ENCODE peak calls at places on chromosome X, in seven cellular contexts. X is breast epithelium, O is stomach, T is sigmoid colon, P is uterus, K is ovary, R is A549. J is an unnamed sample.

GRCh38 chrX:110341189-110342035 is 17.2 kb upstream of the RTL9 start:
- DNase-seq in O (no peak), K (no peak), R (no peak), T (no peak), P (no peak), X (no peak), J (peak)

GRCh38 chrX:148501121-148502066 is 977 bp downstream of the AFF2 start:
- DNase-seq in R (peak), T (no peak), X (no peak), K (peak), O (no peak), P (no peak), J (peak)

GRCh38 chrX:41827886-41828285 is 95.5 kb downstream of the CASK start:
- DNase-seq in X (no peak), P (no peak), O (no peak), R (no peak), T (no peak), K (no peak), J (no peak)

GRCh38 chrX:10685923-10686595 is 65.7 kb upstream of the MID1 start:
- DNase-seq in T (no peak), K (no peak), R (no peak), X (no peak), O (no peak), P (no peak), J (no peak)

GRCh38 chrX:15678339-15678738 is 13.7 kb upstream of the CLTRN start:
- DNase-seq in K (no peak), O (no peak), X (no peak), P (no peak), T (no peak), R (no peak), J (no peak)

GRCh38 chrX:72123471-72124185 is 8.1 kb downstream of the RTL5 start:
- DNase-seq in P (peak), R (no peak), X (peak), K (no peak), O (no peak), T (peak), J (peak)

GRCh38 chrX:37993857-37994619 is 12.3 kb upstream of the SYTL5 start:
- DNase-seq in O (peak), P (no peak), R (no peak), X (no peak), T (no peak), K (no peak), J (peak)

GRCh38 chrX:137212078-137212632 is 178.4 kb upstream of the GPR101 start:
- DNase-seq in X (no peak), R (no peak), T (no peak), P (no peak), O (no peak), K (no peak), J (no peak)

GRCh38 chrX:71976753-71977152 is 66.1 kb downstream of the NHSL2 start:
- DNase-seq in K (no peak), O (no peak), R (no peak), X (no peak), T (no peak), P (no peak), J (no peak)

GRCh38 chrX:253451-254297 is 27.5 kb upstream of the PLCXD1 start:
- DNase-seq in R (no peak), P (no peak), X (no peak), O (peak), T (peak), K (no peak), J (no peak)

GRCh38 chrX:140608111-140608510 is 101.4 kb upstream of the LINC00632 start:
- DNase-seq in R (no peak), P (no peak), K (no peak), X (no peak), O (no peak), T (no peak), J (no peak)

GRCh38 chrX:15564981-15565579 is 35.7 kb downstream of the ACE2 start:
- DNase-seq in K (peak), X (peak), P (peak), R (peak), O (peak), T (peak), J (peak)

GRCh38 chrX:151100796-151101195 is 75.6 kb upstream of the GPR50 start:
- DNase-seq in K (no peak), R (no peak), O (no peak), X (no peak), T (no peak), P (no peak), J (peak)
- TF ChIP-seq POLR2A in K (no peak), R (no peak), O (no peak), X (no peak), T (no peak), P (no peak), J (no peak)

GRCh38 chrX:40177489-40177888 is 79.7 kb upstream of the BCOR start:
- DNase-seq in R (no peak), P (no peak), X (no peak), K (no peak), O (no peak), T (no peak), J (no peak)

GRCh38 chrX:40176979-40177430 is 79.2 kb upstream of the BCOR start:
- DNase-seq in O (no peak), P (no peak), T (no peak), X (no peak), K (peak), R (no peak), J (peak)

GRCh38 chrX:40174594-40175415 is 77.0 kb upstream of the BCOR start:
- DNase-seq in R (no peak), P (peak), T (peak), O (peak), K (peak), X (no peak), J (peak)

GRCh38 chrX:40175416-40176255 is 77.9 kb upstream of the BCOR start:
- DNase-seq in X (no peak), K (peak), R (peak), T (peak), O (peak), P (peak), J (peak)

GRCh38 chrX:40176256-40176978 is 78.7 kb upstream of the BCOR start:
- DNase-seq in T (peak), P (peak), X (no peak), K (peak), O (peak), R (peak), J (peak)
- TF ChIP-seq POLR2A in T (no peak), P (peak), X (no peak), K (peak), O (no peak), R (no peak), J (peak)

DNA sequence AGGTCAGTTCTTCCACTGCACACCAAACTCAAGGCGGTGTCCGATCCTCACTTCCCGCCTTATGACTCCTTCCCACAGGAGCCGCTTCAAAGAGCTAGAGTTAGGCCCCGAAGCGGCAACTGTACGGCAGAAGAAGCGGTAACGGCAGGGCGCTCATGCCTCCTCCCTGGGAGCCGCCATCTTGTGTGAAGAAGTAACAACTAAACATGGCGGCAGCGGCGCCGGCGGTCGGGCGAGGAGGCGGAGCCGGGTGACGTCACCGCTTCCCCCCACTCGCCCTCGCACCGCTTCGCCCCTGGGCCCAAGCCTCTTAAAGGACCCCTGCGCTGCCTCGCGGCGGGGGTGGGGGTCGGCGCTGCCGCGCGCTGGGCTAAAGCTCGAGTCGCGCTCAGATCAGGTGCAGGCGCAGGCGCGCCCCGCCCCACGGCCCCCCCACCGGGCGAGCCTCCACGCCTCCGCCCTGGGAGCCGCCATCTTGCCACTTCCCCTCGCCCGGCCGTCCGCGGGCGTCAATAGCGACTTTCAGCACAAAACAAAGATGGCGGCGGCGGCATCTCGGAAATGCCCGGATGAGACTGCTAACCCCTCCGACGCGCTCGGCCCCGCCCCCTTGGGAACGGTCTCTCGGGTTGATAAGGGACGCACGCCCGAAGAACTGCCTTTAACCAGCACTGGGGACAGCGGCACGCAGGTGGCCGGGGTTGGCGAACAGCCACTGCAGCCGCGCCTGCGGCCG is at the start of gene HCFC1:
- DNase-seq in K (peak), X (peak), T (peak), O (peak), R (peak), P (peak), J (peak)
- TF ChIP-seq POLR2A in K (peak), X (peak), T (peak), O (no peak), R (peak), P (peak), J (peak)

DNA sequence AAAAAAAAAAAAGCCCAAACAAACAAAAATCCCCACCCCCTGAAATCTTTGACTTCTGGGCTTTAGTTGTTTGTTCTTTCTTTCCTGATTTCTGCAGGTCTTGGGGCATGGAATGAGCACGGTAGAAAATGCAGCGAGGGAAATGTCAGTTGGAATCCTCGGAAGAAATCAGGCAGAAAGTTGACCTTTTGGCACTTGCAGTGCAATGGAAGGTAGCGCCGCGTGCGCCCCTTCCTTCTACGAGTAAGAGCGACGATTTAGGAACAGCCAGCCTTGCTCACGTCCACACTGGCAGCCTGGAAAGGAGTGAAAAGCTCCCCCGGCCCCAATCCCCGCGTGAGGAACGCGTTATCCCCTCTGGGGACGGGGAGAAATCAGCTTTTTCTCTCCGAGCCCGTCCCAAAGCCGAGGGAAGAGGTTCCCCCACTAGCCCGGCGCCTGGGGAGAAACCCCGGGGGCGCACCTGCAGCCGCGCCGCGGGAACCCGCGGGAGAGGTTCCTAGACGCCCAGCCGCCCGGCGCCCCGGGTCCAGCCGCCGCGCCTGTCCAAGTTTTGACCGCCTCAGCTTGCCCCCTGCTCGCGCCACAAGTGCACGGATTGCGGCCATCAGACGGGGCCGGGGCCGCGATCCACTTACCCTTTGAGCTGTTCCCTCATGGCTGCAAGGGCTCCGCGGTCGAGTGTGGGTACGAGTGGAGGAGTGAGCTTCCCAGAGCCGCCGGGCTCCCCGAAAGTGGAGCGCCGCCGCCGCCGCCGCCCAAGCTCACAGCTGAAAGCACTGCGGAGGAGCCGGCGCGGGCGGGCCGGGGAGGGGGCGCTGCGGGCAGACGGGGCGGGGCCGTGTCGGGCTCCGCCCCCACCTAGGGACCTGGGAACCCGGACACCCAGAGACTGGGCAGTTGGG is 194.6 kb upstream of the FTHL17 start:
- DNase-seq in X (peak), O (peak), K (peak), P (peak), R (no peak), T (peak), J (no peak)
- TF ChIP-seq POLR2A in X (no peak), O (no peak), K (no peak), P (no peak), R (no peak), T (no peak), J (no peak)

DNA sequence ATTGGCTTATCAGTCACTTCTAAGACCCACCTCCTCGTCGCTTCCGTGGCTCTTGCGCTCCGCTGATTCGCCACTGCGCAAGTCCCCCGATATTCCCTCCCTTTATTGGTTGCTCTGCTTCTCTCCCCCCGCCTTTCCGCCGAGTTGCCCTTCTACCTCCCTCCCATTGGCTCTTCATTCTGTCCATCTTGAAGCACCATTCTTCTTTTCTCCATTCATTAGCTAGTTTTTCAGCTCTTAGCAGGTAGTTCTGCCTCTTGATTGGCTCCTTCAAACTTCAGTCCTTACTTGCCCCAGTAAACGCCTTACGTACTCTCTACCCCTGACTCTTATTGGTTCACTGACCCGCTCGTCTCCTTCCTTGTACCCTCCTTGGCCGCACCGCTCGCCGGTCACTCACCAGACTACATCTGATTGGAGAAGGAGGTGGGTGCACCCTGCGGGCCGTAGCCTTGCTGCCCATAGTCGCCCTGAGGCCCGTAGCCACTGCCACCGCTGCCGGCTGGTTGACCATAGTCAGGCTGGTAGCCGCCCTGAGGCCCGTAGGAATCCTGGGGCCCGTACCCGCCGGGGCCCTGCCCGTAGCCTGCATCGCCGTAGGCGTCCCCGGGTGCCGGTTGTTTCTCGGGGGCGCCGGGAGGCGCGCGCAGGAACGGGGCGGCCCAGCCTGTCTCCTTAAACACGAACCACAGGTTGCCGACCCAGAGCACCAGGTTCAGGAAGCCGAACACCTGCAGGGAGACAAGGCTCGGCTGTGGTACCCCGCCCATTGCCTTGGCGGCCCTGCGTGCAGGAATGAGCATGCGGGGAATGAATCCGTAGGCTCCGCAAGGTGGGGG is 5.1 kb upstream of the PRICKLE3 start:
- DNase-seq in P (peak), X (peak), O (peak), R (peak), K (peak), T (peak), J (peak)
- TF ChIP-seq POLR2A in P (peak), X (no peak), O (peak), R (peak), K (peak), T (peak), J (peak)

GRCh38 chrX:48918644-48919340 is at the start of gene PIM2:
- DNase-seq in P (peak), X (peak), R (peak), O (peak), T (peak), K (peak), J (peak)
- TF ChIP-seq POLR2A in P (peak), X (peak), R (peak), O (peak), T (peak), K (peak), J (peak)

DNA sequence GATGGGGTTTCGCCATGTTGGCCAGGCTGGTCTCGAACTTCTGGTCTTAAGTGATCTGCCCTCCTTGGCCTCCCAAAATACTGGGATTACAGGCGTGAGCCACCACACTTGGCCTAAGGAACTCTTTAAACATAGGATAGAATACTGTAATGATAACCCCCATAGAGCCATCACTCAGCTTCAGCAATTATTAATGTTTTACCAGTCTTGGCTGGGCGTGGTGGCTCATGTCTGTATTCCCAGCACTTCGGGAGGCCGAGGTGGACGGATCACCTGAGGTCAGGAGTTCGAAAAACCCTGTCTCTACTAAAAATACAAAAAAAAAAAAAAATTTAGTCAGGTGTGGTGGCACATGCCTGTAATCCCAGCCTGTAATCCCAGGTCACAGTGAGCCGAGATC is 15.1 kb downstream of the EIF2S3 start:
- DNase-seq in P (no peak), T (no peak), O (no peak), K (no peak), X (no peak), R (no peak), J (no peak)
- TF ChIP-seq POLR2A in P (no peak), T (no peak), O (no peak), K (no peak), X (no peak), R (no peak), J (no peak)

GRCh38 chrX:54640721-54641120 is 110.7 kb downstream of the GNL3L start:
- DNase-seq in O (no peak), P (no peak), X (peak), R (no peak), K (no peak), T (no peak), J (peak)

GRCh38 chrX:54640103-54640428 is 110.0 kb downstream of the GNL3L start:
- DNase-seq in R (no peak), K (no peak), P (no peak), X (no peak), T (no peak), O (no peak), J (no peak)

GRCh38 chrX:54639018-54639345 is 109.0 kb downstream of the GNL3L start:
- DNase-seq in O (no peak), P (no peak), T (no peak), K (no peak), R (no peak), X (no peak), J (no peak)

GRCh38 chrX:54641530-54641929 is 111.5 kb downstream of the GNL3L start:
- DNase-seq in R (no peak), T (no peak), K (no peak), P (no peak), O (no peak), X (no peak), J (no peak)

DNA sequence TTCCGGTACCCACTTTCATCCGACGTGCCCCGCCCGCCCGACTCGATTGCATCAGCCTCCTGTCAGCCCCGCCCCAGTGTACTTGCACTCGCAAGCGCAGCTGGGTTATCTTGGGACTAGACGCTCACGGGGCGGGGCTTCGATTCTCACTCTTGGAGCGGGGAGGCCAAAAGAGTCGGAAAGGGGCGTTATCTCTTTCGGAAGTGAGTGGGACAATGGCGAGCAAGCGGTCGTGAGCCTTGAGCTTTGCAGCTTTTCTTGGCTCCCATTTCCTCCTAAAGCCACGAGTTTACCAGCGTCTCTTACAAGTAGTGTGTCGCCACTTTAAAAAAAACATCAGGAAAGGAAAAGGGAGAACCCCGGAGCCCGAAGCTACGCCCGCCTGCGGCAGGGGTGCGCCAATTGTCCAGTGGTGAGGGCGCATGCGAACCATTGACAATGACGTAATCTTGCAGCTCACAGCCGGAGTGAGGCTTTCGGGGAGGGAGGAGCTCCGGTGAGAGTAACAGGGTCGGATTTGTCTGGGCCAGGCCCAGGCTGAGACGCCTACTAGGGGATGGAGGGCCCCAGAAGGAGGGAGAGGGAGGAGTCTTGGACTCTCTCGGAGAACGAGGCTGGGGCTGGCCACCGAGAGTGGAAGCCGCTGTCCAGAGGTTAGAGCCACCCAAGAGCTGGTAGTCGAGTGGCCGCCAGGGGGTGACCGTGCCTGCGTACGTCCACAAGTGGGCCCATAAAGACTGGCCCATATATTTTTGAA is 109.5 kb downstream of the GNL3L start:
- DNase-seq in X (peak), O (peak), K (peak), P (peak), T (peak), R (peak), J (peak)
- TF ChIP-seq POLR2A in X (no peak), O (no peak), K (peak), P (peak), T (peak), R (peak), J (peak)

GRCh38 chrX:154483325-154483724 is 3.1 kb downstream of the UBL4A start:
- DNase-seq in K (no peak), R (no peak), T (no peak), X (no peak), P (no peak), O (no peak), J (no peak)

GRCh38 chrX:154481195-154481594 is 2.1 kb upstream of the LAGE3 start:
- DNase-seq in P (no peak), R (no peak), X (no peak), T (no peak), O (no peak), K (no peak), J (no peak)

GRCh38 chrX:154481911-154482601 is 3.0 kb upstream of the LAGE3 start:
- DNase-seq in O (no peak), X (no peak), P (no peak), K (no peak), R (no peak), T (no peak), J (no peak)

GRCh38 chrX:154484255-154485149 is 1.9 kb downstream of the UBL4A start:
- DNase-seq in T (peak), X (no peak), R (no peak), K (no peak), O (no peak), P (no peak), J (peak)

DNA sequence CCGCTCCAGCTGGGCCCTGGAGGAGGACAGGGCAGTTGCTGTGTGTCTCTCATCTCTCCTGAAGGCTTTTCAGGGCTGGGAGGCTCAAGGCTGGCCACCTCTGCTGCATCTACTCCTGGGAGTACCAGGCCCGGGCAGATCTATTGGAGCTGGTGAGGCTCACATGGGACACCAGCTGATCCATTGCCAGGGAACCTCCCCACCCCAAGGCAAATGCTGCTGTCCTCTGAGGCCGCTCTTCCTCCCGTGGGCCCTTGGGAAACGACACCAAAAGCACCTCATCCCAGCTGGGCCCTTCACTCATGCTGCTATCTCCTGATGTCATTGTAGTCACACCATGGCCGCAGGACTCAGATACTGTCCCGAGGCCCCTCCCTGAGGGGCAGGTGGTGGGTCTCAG is 3.6 kb downstream of the UBL4A start:
- DNase-seq in R (no peak), K (no peak), P (no peak), T (no peak), X (no peak), O (no peak), J (no peak)
- TF ChIP-seq POLR2A in R (no peak), K (no peak), P (no peak), T (no peak), X (no peak), O (no peak), J (no peak)